ENCODE peak calls at places on chromosomes 3 and 15, in five cellular contexts. E is fibroblast of lung, O is sigmoid colon, I is mesenchymal stem cell, D is tibial nerve. K is an unnamed sample. For H3K27me3, the result is how much of the 10 kb centered on the place peaks cover.

GRCh38 chr15:42059661-42060476 is 34.5 kb downstream of the PLA2G4D start:
- DNase-seq in D (peak), O (no peak), E (peak), I (peak), K (peak)

GRCh38 chr3:188227442-188227841 is 73.5 kb downstream of the LPP start:
- DNase-seq in D (no peak), E (no peak), I (no peak), O (no peak), K (no peak)

GRCh38 chr15:26023231-26023630 is 160.1 kb upstream of the ATP10A start:
- DNase-seq in E (no peak), O (no peak), I (no peak), D (no peak), K (no peak)

GRCh38 chr15:35932541-35932940 is 386.6 kb upstream of the DPH6 start:
- DNase-seq in O (no peak), I (no peak), E (no peak), D (no peak), K (no peak)

GRCh38 chr3:34351857-34352545 is 553.6 kb downstream of the PDCD6IP start:
- DNase-seq in D (no peak), O (no peak), E (no peak), I (no peak), K (peak)

GRCh38 chr15:35603298-35603697 is 57.3 kb upstream of the DPH6 start:
- DNase-seq in I (peak), O (no peak), D (no peak), E (peak), K (no peak)

GRCh38 chr15:41866263-41866703 is 27.6 kb downstream of the SPTBN5 start:
- DNase-seq in O (no peak), D (no peak), E (no peak), I (no peak), K (peak)

GRCh38 chr3:65895084-65895483 is 143.6 kb downstream of the MAGI1 start:
- DNase-seq in E (no peak), O (no peak), D (no peak), I (no peak), K (no peak)

GRCh38 chr15:80823120-80823519 is 44.0 kb downstream of the CEMIP start:
- DNase-seq in E (no peak), I (no peak), D (no peak), O (no peak), K (no peak)

GRCh38 chr15:80820092-80820491 is 40.9 kb downstream of the CEMIP start:
- DNase-seq in I (no peak), E (no peak), O (no peak), D (no peak), K (no peak)

GRCh38 chr15:80823995-80824394 is 44.8 kb downstream of the CEMIP start:
- DNase-seq in O (no peak), I (no peak), D (no peak), E (no peak), K (no peak)

GRCh38 chr15:80825361-80826030 is 46.3 kb downstream of the CEMIP start:
- DNase-seq in E (no peak), I (no peak), D (peak), O (no peak), K (no peak)

GRCh38 chr15:80822666-80823065 is 43.5 kb downstream of the CEMIP start:
- DNase-seq in I (no peak), E (no peak), O (no peak), D (no peak), K (no peak)
- H3K27me3 ChIP-seq in I (under half), E (under half), O (under half), D (under half), K (under half)

DNA sequence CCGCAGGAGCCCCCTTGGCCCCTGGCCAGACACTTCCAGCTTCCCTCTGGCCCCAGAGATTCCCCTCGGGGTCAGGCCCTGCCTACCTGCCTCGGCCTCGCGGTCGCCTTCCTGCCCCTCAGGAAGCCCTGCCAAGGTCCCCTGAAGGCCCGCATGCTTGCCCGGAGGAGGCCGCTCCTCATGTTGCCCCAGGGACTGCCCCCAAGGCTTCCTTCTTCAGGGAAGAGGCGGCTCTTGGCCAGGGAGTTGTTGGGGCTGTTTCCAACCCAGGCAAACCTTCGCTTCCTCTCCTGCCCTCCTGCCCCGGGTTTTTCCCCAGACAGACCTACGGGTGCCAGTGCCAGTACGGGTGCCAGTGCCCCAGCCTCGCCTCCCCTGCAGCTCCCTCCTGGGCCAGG is 13.5 kb upstream of the MUC4 start:
- DNase-seq in D (no peak), I (no peak), E (no peak), O (no peak), K (no peak)
- H3K27me3 ChIP-seq in D (under half), I (half or more), E (under half), O (under half), K (under half)

GRCh38 chr15:38069506-38069905 is 135.1 kb downstream of the TMCO5A start:
- DNase-seq in I (peak), O (peak), D (peak), E (peak), K (peak)

GRCh38 chr15:38072007-38072506 is 137.6 kb downstream of the TMCO5A start:
- DNase-seq in D (no peak), E (no peak), O (peak), I (no peak), K (no peak)

GRCh38 chr15:38070778-38071177 is 136.3 kb downstream of the TMCO5A start:
- DNase-seq in D (no peak), O (no peak), E (no peak), I (peak), K (no peak)

GRCh38 chr15:38072507-38073277 is 138.3 kb downstream of the TMCO5A start:
- DNase-seq in I (peak), E (peak), O (peak), D (peak), K (peak)

DNA sequence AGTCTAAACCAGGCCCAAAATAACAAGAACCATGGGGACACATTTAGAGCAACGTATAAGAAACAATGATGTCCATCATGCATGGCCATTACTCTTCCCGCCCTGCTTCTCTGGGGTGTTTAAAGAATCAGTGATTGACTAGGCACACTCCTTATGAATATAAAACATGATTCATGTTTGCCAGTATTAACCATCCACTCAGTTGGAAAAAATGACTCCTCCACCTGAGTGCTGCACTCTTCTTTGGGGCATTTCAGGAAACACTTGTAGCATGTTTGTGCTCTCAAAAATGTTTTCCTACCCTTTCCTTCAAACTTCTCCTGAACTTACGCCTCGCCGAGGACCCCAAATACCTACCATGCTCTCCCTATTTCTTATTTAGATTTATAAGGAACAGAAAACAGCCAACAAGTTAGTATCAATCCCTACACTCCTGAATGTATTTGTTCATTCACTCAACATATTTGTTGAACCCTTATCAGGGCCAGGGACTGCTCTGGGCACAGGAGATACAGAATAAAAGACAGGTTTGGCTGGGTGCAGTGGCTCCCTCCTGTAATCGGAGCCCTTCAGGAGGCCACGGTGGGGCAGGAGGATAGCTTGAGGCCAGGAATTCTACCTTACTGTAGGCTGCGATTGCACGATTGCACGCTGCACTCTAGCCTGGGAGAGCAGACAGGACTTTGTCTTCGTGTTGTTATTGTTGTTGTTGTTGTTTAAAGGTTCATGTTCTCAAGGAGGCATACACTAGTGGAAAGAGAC is 137.0 kb downstream of the TMCO5A start:
- DNase-seq in E (no peak), O (no peak), I (no peak), D (no peak), K (no peak)
- H3K27me3 ChIP-seq in E (under half), O (under half), I (under half), D (under half), K (under half)

GRCh38 chr3:47491186-47491585 is 15.4 kb upstream of the SCAP start:
- DNase-seq in O (no peak), E (no peak), D (no peak), I (no peak), K (no peak)

GRCh38 chr3:47487265-47487664 is 11.5 kb upstream of the SCAP start:
- DNase-seq in E (no peak), I (no peak), D (no peak), O (no peak), K (no peak)

GRCh38 chr3:47495111-47495510 is 18.4 kb downstream of the ELP6 start:
- DNase-seq in E (no peak), O (no peak), I (no peak), D (no peak), K (no peak)

GRCh38 chr3:47495886-47496285 is 17.6 kb downstream of the ELP6 start:
- DNase-seq in D (no peak), E (no peak), I (no peak), O (no peak), K (no peak)

GRCh38 chr3:47491777-47492176 is 16.0 kb upstream of the SCAP start:
- DNase-seq in E (no peak), D (no peak), I (no peak), O (peak), K (no peak)
- H3K27me3 ChIP-seq in E (under half), D (under half), I (under half), O (under half), K (under half)

K was measured in hepatocyte.